ENCODE peak calls at places on chromosomes 16 and 17, in five cellular contexts. X is tibial artery, E is MM.1S, O is kidney epithelial cell, G is DND-41. N is an unnamed sample.

GRCh38 chr17:43524945-43525575 is 21.1 kb downstream of the ETV4 start:
- DNase-seq in X (no peak), E (no peak), O (no peak), G (no peak), N (no peak)

GRCh38 chr16:52827456-52827855 is 225.2 kb downstream of the CHD9NB start:
- DNase-seq in X (no peak), E (no peak), O (no peak), G (no peak), N (no peak)

GRCh38 chr17:79666111-79666510 is 55.3 kb upstream of the RBFOX3 start:
- DNase-seq in X (no peak), E (no peak), O (no peak), G (no peak), N (no peak)

GRCh38 chr16:1884155-1884760 is 12.3 kb upstream of the MEIOB start:
- DNase-seq in X (no peak), E (no peak), O (no peak), G (no peak), N (no peak)

GRCh38 chr16:47060596-47060995 is 83.1 kb downstream of the NETO2 start:
- DNase-seq in X (no peak), E (no peak), O (no peak), G (no peak), N (no peak)

GRCh38 chr17:78499715-78500540 is 77.3 kb downstream of the DNAH17 start:
- DNase-seq in X (no peak), E (no peak), O (no peak), G (no peak), N (no peak)

GRCh38 chr17:67052720-67053437 is 8.5 kb downstream of the CACNG1 start:
- DNase-seq in X (no peak), E (no peak), O (no peak), G (no peak), N (no peak)

GRCh38 chr17:72386619-72387237 is 265.9 kb downstream of the SOX9 start:
- DNase-seq in X (no peak), E (no peak), O (no peak), G (no peak), N (no peak)

GRCh38 chr17:1455291-1455747 is 713 bp downstream of the CRK start:
- DNase-seq in X (peak), E (peak), O (no peak), G (peak), N (peak)
- TF ChIP-seq CTCF in X (peak), E (peak), O (peak), G (peak), N (no peak)

GRCh38 chr17:16352838-16353701 is at the start of gene CENPV:
- DNase-seq in X (no peak), E (no peak), O (no peak), G (peak), N (peak)
- TF ChIP-seq CTCF in X (no peak), E (no peak), O (no peak), G (peak), N (no peak)

DNA sequence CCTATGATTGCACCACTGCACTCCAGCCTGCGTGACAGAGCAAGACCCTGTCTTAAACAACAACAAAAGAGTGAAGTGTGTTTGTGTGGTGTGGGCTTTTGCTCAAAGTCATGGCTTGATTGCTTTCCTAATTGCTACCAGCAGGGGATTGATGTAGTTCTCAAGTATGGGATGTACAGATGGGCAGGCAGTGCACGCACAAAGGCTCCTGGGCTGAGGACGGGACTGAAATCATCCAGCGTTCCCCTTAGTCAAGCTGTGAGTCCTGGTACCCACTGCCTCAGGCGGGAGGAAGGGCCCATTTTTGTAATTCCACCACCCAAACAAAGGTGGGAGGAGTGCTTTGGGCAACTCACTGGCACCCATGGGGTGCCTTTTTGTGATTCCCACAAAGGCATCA is 47.3 kb downstream of the GDE1 start:
- DNase-seq in X (no peak), E (no peak), O (no peak), G (no peak), N (no peak)
- TF ChIP-seq CTCF in X (no peak), E (no peak), O (no peak), G (no peak), N (no peak)

DNA sequence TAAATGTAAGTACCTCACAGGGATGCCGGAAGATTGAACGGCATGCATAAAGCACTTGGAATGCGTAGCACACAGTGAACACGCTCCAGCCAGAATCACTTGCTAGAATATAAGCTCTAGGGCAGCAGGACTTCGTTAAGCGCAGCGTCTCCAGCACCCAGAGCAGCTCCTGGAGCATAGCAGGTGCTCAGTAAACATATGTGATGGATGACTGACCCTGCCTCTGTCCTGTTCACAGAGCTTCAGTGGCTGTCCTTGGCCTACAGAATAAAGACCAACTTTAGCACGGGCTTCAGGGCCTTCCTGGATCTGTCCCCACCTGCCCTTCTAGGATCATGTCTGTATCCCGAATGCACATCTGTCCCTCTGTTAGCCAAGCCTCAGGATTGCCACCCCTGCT is 6.0 kb downstream of the ATP2A3 start:
- DNase-seq in X (no peak), E (no peak), O (no peak), G (no peak), N (no peak)
- TF ChIP-seq CTCF in X (no peak), E (no peak), O (no peak), G (no peak), N (no peak)

DNA sequence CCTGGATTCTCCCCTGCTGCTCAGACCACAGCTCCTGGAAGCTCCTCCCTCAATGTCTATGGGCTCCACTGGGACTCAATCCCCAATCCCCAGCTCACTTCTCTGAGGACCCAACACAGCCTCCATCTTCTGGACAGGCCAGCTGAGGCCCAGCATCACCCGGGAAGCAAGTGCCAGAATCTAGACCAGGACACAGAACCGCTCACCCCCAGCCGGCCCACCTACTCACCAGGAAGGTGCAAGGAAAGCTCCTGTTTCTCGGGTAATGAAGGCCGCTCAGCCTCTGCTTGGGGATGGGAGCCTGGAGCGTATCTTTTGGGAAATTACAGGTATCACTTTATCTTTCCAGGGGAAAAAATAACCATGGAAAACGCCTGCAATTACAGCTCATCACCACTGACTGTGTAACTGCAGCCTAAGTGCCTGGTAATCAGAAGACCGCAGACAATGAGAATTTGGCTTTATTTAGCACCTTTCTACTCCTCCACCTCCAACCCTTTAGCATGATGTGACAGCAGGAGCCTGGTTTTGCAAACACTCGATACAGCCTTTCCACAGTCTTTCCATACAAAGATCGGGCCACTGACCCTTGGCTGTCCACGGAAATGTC is 49.6 kb upstream of the RPL38 start:
- DNase-seq in X (no peak), E (no peak), O (no peak), G (no peak), N (no peak)
- TF ChIP-seq CTCF in X (no peak), E (no peak), O (no peak), G (no peak), N (no peak)

DNA sequence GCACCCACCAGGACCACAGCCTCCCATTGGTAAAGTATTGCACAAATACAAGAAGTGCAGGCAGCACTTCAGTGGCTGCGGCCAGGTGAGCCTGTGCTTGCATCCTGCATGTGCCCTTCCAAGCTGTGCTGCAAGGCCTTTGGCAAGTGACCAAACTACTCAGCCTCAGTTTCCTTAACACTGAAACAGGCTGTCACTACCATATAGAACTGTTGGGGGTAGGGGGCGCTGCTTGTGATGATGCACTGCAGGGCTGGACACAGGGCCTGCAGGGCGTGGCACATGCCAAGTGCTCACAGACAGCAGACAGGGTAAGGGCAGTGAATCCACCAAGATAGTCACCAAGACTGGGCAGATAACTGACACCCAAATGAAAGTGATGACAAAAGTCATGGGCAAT is 65.6 kb upstream of the SREBF1 start:
- DNase-seq in X (no peak), E (no peak), O (no peak), G (no peak), N (no peak)
- TF ChIP-seq CTCF in X (no peak), E (no peak), O (no peak), G (no peak), N (no peak)